ENCODE peak calls at places on chromosomes 5 and 9, in seven cellular contexts. P is nephron progenitor cell, O is neural progenitor cell, Q is astrocyte of the spinal cord, C is GM12891, U is GM12865, H is NCI-H1417. D is an unnamed sample.

GRCh38 chr9:34405719-34406118 is 29.0 kb upstream of the MYORG start:
- DNase-seq in Q (peak), U (no peak), P (no peak), O (no peak), H (no peak), C (no peak), D (no peak)

GRCh38 chr5:17412760-17413671 is 85.0 kb upstream of the TAF11L2 start:
- DNase-seq in Q (no peak), C (peak), H (peak), U (no peak), P (no peak), O (peak), D (no peak)

GRCh38 chr5:79829260-79829659 is 139.6 kb downstream of the CMYA5 start:
- DNase-seq in Q (no peak), C (no peak), U (peak), H (no peak), P (peak), O (peak), D (peak)

GRCh38 chr5:168795943-168796342 is 216.8 kb upstream of the PANK3 start:
- DNase-seq in Q (no peak), C (no peak), H (no peak), O (no peak), P (no peak), U (no peak), D (no peak)

GRCh38 chr5:58582004-58582403 is 871 bp upstream of the RAB3C start:
- DNase-seq in P (peak), U (no peak), C (no peak), Q (no peak), O (peak), H (peak), D (no peak)

GRCh38 chr5:126002222-126002897 is 420.8 kb upstream of the GRAMD2B start:
- DNase-seq in O (no peak), H (no peak), C (no peak), U (no peak), Q (peak), P (no peak), D (peak)

GRCh38 chr5:170216262-170216864 is 16.4 kb upstream of the C5orf58 start:
- DNase-seq in U (peak), C (no peak), O (peak), H (peak), P (peak), Q (peak), D (peak)

GRCh38 chr9:138057726-138058125 is 180.1 kb downstream of the CACNA1B start:
- DNase-seq in P (no peak), O (no peak), C (no peak), U (no peak), Q (no peak), H (no peak), D (no peak)

GRCh38 chr9:94030318-94031179 is 53.7 kb upstream of the PTPDC1 start:
- DNase-seq in C (peak), Q (peak), U (peak), P (peak), H (peak), O (peak), D (peak)

GRCh38 chr5:175288048-175288621 is 155.8 kb downstream of the DRD1 start:
- DNase-seq in Q (peak), C (no peak), H (no peak), O (no peak), P (no peak), U (no peak), D (peak)